ENCODE peak calls at places on chromosome 20, in nine cellular contexts. One of them, this sample, is unnamed.

GRCh38 chr20:62894261-62894660 is 32.0 kb downstream of the DIDO1 start:
- DNase-seq in lower lobe of right lung: peak
- DNase-seq in brain microvascular endothelial cell: no peak
- DNase-seq in endodermal cell: no peak
- DNase-seq in breast epithelium: no peak
- DNase-seq in psoas muscle: no peak
- DNase-seq in adrenal gland: no peak
- DNase-seq in left ventricle myocardium inferior: no peak
- DNase-seq in H9: no peak
- DNase-seq in this sample: no peak

GRCh38 chr20:20894753-20895152 is 182.3 kb upstream of the RALGAPA2 start:
- DNase-seq in endodermal cell: no peak
- DNase-seq in brain microvascular endothelial cell: no peak
- DNase-seq in lower lobe of right lung: no peak
- DNase-seq in left ventricle myocardium inferior: peak
- DNase-seq in psoas muscle: peak
- DNase-seq in adrenal gland: no peak
- DNase-seq in H9: no peak
- DNase-seq in breast epithelium: no peak
- DNase-seq in this sample: no peak

GRCh38 chr20:4567172-4567571 is 154.5 kb upstream of the PRND start:
- DNase-seq in lower lobe of right lung: no peak
- DNase-seq in brain microvascular endothelial cell: no peak
- DNase-seq in adrenal gland: no peak
- DNase-seq in psoas muscle: no peak
- DNase-seq in left ventricle myocardium inferior: no peak
- DNase-seq in breast epithelium: no peak
- DNase-seq in H9: no peak
- DNase-seq in endodermal cell: no peak
- DNase-seq in this sample: no peak

GRCh38 chr20:33477386-33478234 is 12.3 kb upstream of the CBFA2T2 start:
- DNase-seq in psoas muscle: no peak
- DNase-seq in breast epithelium: no peak
- DNase-seq in brain microvascular endothelial cell: no peak
- DNase-seq in lower lobe of right lung: no peak
- DNase-seq in endodermal cell: peak
- DNase-seq in H9: peak
- DNase-seq in left ventricle myocardium inferior: no peak
- DNase-seq in adrenal gland: no peak
- DNase-seq in this sample: no peak

GRCh38 chr20:1267161-1267560 is 1.1 kb downstream of the SNPH start:
- DNase-seq in left ventricle myocardium inferior: no peak
- DNase-seq in endodermal cell: peak
- DNase-seq in H9: no peak
- DNase-seq in adrenal gland: no peak
- DNase-seq in brain microvascular endothelial cell: no peak
- DNase-seq in psoas muscle: no peak
- DNase-seq in breast epithelium: no peak
- DNase-seq in lower lobe of right lung: no peak
- DNase-seq in this sample: no peak

GRCh38 chr20:38355161-38356012 is 9.1 kb downstream of the LBP start:
- DNase-seq in lower lobe of right lung: no peak
- DNase-seq in breast epithelium: no peak
- DNase-seq in H9: peak
- DNase-seq in left ventricle myocardium inferior: no peak
- DNase-seq in brain microvascular endothelial cell: no peak
- DNase-seq in psoas muscle: no peak
- DNase-seq in endodermal cell: peak
- DNase-seq in adrenal gland: no peak
- DNase-seq in this sample: no peak

GRCh38 chr20:31485450-31486339 is 10.6 kb downstream of the REM1 start:
- DNase-seq in brain microvascular endothelial cell: peak
- DNase-seq in adrenal gland: peak
- DNase-seq in endodermal cell: no peak
- DNase-seq in psoas muscle: peak
- DNase-seq in breast epithelium: no peak
- DNase-seq in H9: no peak
- DNase-seq in left ventricle myocardium inferior: peak
- DNase-seq in lower lobe of right lung: peak
- DNase-seq in this sample: no peak

GRCh38 chr20:46050885-46051284 is 21.9 kb downstream of the SLC12A5 start:
- DNase-seq in psoas muscle: no peak
- DNase-seq in lower lobe of right lung: no peak
- DNase-seq in H9: no peak
- DNase-seq in left ventricle myocardium inferior: no peak
- DNase-seq in breast epithelium: no peak
- DNase-seq in adrenal gland: no peak
- DNase-seq in brain microvascular endothelial cell: no peak
- DNase-seq in endodermal cell: no peak
- DNase-seq in this sample: no peak

DNA sequence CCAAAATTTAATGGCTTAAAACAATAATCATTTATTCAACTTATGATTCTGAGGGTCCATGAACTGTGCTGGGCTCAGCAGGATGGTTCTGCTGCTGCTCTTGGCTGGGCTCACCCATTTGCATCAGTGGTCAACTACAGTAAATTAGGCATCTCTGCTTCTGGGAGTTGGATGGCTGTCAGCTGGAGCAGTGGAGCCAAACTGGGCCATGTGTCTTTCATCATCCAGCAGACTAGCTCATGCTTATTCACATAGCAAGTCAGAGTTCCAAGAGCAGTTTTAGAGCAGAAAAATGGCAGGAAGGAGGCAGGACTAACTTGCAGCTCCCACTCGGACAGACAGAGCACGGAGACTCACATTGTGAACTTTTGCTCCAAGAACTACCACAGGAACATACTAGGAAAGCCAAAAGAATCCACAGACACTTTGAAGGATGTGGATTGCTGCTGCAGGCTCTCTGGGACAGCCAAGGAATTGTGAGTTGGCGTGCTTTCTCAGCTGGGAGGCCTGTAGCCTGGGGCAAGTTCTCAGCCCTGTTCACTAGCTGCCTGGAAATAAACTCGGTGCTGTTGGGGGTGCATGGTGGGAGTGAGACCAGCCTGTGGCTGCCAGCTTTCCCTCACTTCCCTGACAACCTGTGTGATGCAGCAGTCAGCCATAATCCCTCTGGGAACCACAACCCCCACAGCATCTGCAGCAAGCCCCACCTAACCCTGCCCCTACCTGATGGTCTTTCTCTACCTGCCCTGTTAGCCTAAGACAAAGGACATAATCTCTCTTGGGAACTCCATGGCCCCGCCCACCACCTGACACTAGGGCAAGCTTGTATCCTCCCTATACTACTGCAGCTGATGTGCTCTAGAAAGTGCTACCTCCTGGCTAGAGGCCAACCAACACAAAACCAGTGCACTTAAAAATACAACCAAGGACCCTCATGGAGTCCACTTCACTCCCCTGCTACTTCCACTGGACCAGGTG is 129.0 kb downstream of the JPH2 start:
- DNase-seq in H9: no peak
- DNase-seq in left ventricle myocardium inferior: no peak
- DNase-seq in adrenal gland: no peak
- DNase-seq in brain microvascular endothelial cell: no peak
- DNase-seq in breast epithelium: no peak
- DNase-seq in endodermal cell: peak
- DNase-seq in psoas muscle: no peak
- DNase-seq in lower lobe of right lung: no peak
- DNase-seq in this sample: no peak
- TF ChIP-seq CTCF in H9: no peak
- TF ChIP-seq CTCF in left ventricle myocardium inferior: no peak
- TF ChIP-seq CTCF in adrenal gland: no peak
- TF ChIP-seq CTCF in brain microvascular endothelial cell: no peak
- TF ChIP-seq CTCF in breast epithelium: no peak
- TF ChIP-seq CTCF in endodermal cell: no peak
- TF ChIP-seq CTCF in psoas muscle: no peak
- TF ChIP-seq CTCF in lower lobe of right lung: no peak
- TF ChIP-seq CTCF in this sample: no peak

GRCh38 chr20:60009826-60010616 is 51.8 kb downstream of the CDH26 start:
- DNase-seq in left ventricle myocardium inferior: no peak
- DNase-seq in lower lobe of right lung: no peak
- DNase-seq in endodermal cell: peak
- DNase-seq in H9: peak
- DNase-seq in adrenal gland: no peak
- DNase-seq in breast epithelium: no peak
- DNase-seq in psoas muscle: no peak
- DNase-seq in brain microvascular endothelial cell: no peak
- DNase-seq in this sample: no peak
- TF ChIP-seq CTCF in left ventricle myocardium inferior: no peak
- TF ChIP-seq CTCF in lower lobe of right lung: peak
- TF ChIP-seq CTCF in endodermal cell: peak
- TF ChIP-seq CTCF in H9: peak
- TF ChIP-seq CTCF in adrenal gland: no peak
- TF ChIP-seq CTCF in breast epithelium: no peak
- TF ChIP-seq CTCF in psoas muscle: no peak
- TF ChIP-seq CTCF in brain microvascular endothelial cell: no peak
- TF ChIP-seq CTCF in this sample: peak

GRCh38 chr20:49575551-49576060 is 7.7 kb upstream of the PTGIS start:
- DNase-seq in lower lobe of right lung: no peak
- DNase-seq in left ventricle myocardium inferior: no peak
- DNase-seq in adrenal gland: no peak
- DNase-seq in psoas muscle: peak
- DNase-seq in breast epithelium: no peak
- DNase-seq in H9: peak
- DNase-seq in endodermal cell: peak
- DNase-seq in brain microvascular endothelial cell: no peak
- DNase-seq in this sample: no peak
- TF ChIP-seq CTCF in lower lobe of right lung: no peak
- TF ChIP-seq CTCF in left ventricle myocardium inferior: no peak
- TF ChIP-seq CTCF in adrenal gland: no peak
- TF ChIP-seq CTCF in psoas muscle: no peak
- TF ChIP-seq CTCF in breast epithelium: no peak
- TF ChIP-seq CTCF in H9: no peak
- TF ChIP-seq CTCF in endodermal cell: no peak
- TF ChIP-seq CTCF in brain microvascular endothelial cell: no peak
- TF ChIP-seq CTCF in this sample: no peak

DNA sequence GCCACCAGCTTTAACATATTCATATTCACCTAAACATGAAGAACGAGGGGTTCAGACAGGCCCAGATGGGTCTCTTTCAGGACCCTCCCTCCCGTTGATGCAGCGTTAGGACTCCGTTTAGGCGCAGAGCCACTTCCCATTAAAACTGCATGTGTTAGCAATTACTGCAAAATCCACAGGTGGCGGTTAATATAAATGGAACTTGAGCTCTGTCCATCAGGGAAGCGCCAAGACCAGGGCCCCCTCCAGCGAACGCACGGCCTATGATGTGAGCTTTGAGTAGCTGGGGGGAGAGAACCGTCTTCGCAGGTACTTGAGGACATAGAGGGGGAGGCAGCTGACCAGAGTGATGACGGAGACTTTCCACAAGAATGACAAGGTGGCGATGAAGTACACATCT is 58.4 kb upstream of the NFATC2 start:
- DNase-seq in psoas muscle: no peak
- DNase-seq in breast epithelium: no peak
- DNase-seq in brain microvascular endothelial cell: no peak
- DNase-seq in endodermal cell: no peak
- DNase-seq in left ventricle myocardium inferior: no peak
- DNase-seq in adrenal gland: no peak
- DNase-seq in H9: no peak
- DNase-seq in lower lobe of right lung: no peak
- DNase-seq in this sample: no peak
- TF ChIP-seq CTCF in psoas muscle: no peak
- TF ChIP-seq CTCF in breast epithelium: no peak
- TF ChIP-seq CTCF in brain microvascular endothelial cell: no peak
- TF ChIP-seq CTCF in endodermal cell: no peak
- TF ChIP-seq CTCF in left ventricle myocardium inferior: no peak
- TF ChIP-seq CTCF in adrenal gland: no peak
- TF ChIP-seq CTCF in H9: no peak
- TF ChIP-seq CTCF in lower lobe of right lung: no peak
- TF ChIP-seq CTCF in this sample: no peak